ENCODE peak calls at places on chromosome 1, in four cellular contexts. D, O, M and X are unnamed samples.

GRCh38 chr1:145879775-145880174 is 5.9 kb downstream of the ANKRD35 start:
- DNase-seq in D (no peak), O (no peak), M (no peak), X (no peak)

GRCh38 chr1:6385673-6386191 is 7.8 kb downstream of the ACOT7 start:
- DNase-seq in D (peak), O (peak), M (peak), X (peak)

GRCh38 chr1:45375104-45376090 is 35.2 kb upstream of the MUTYH start:
- DNase-seq in D (no peak), O (no peak), M (peak), X (no peak)

GRCh38 chr1:6077506-6077905 is 31.8 kb downstream of the KCNAB2 start:
- DNase-seq in D (no peak), O (no peak), M (no peak), X (no peak)

GRCh38 chr1:184002071-184002470 is 35.5 kb downstream of the COLGALT2 start:
- DNase-seq in D (no peak), O (no peak), M (peak), X (peak)

GRCh38 chr1:1470626-1471388 is 758 bp upstream of the ATAD3B start:
- DNase-seq in D (no peak), O (no peak), M (no peak), X (no peak)

GRCh38 chr1:226632922-226633351 is 84.4 kb downstream of the STUM start:
- DNase-seq in D (no peak), O (peak), M (no peak), X (no peak)

GRCh38 chr1:200938955-200939354 is 44.3 kb downstream of the INAVA start:
- DNase-seq in D (no peak), O (no peak), M (no peak), X (no peak)

GRCh38 chr1:24694380-24694843 is 50.8 kb upstream of the CLIC4 start:
- DNase-seq in D (peak), O (peak), M (no peak), X (no peak)

GRCh38 chr1:6183520-6183989 is 3.4 kb upstream of the CHD5 start:
- DNase-seq in D (no peak), O (no peak), M (no peak), X (no peak)

GRCh38 chr1:213409208-213409631 is 358.2 kb downstream of the RPS6KC1 start:
- DNase-seq in D (no peak), O (no peak), M (no peak), X (no peak)

GRCh38 chr1:164617607-164618564 is 58.9 kb downstream of the PBX1 start:
- DNase-seq in D (no peak), O (peak), M (peak), X (no peak)

GRCh38 chr1:231248778-231249177 is 7.8 kb downstream of the GNPAT start:
- DNase-seq in D (no peak), O (no peak), M (no peak), X (no peak)

GRCh38 chr1:226095286-226095685 is 32.8 kb downstream of the H3-3A start:
- DNase-seq in D (no peak), O (no peak), M (no peak), X (no peak)